ENCODE peak calls at places on chromosomes 4 and X, in ten cellular contexts. K is stomach; V is upper lobe of left lung; L is tibial artery; J is colonic mucosa; S is CD4-positive, alpha-beta memory T cell; D is upper lobe of right lung; C is CD8-positive, alpha-beta memory T cell; H is SJSA1; M is A549. Z is an unnamed sample. For H3K4me1, the result is how much of the 10 kb centered on the place peaks cover.

GRCh38 chrX:9318213-9318612 is 146.6 kb upstream of the TBL1X start:
- DNase-seq in K (no peak), V (no peak), L (no peak), J (no peak), S (peak), D (no peak), C (peak), H (no peak), M (no peak), Z (no peak)

GRCh38 chr4:110249687-110250387 is 51.4 kb upstream of the ELOVL6 start:
- DNase-seq in K (no peak), V (no peak), L (no peak), J (no peak), S (no peak), D (no peak), C (no peak), H (no peak), M (no peak), Z (no peak)

GRCh38 chrX:132858018-132858417 is 100.4 kb downstream of the HS6ST2 start:
- DNase-seq in K (no peak), V (no peak), L (no peak), J (no peak), S (no peak), D (no peak), C (no peak), H (no peak), M (no peak), Z (no peak)

GRCh38 chr4:147864591-147864990 is 132.7 kb downstream of the ARHGAP10 start:
- DNase-seq in K (no peak), V (no peak), L (no peak), J (no peak), S (no peak), D (no peak), C (no peak), H (no peak), M (no peak), Z (no peak)

GRCh38 chrX:70262952-70263567 is 3.1 kb upstream of the P2RY4 start:
- DNase-seq in K (no peak), V (no peak), L (peak), J (peak), S (peak), D (peak), C (no peak), H (peak), M (peak), Z (peak)

GRCh38 chr4:85147481-85148076 is 181.1 kb upstream of the WDFY3 start:
- DNase-seq in K (peak), V (no peak), L (peak), J (peak), S (no peak), D (no peak), C (no peak), H (no peak), M (peak), Z (no peak)

GRCh38 chrX:26262121-26262523 is 46.2 kb downstream of the MAGEB5 start:
- DNase-seq in K (no peak), V (no peak), L (no peak), J (no peak), S (no peak), D (no peak), C (no peak), H (no peak), M (peak), Z (no peak)

GRCh38 chr4:78610546-78611214 is 59.1 kb downstream of the ANXA3 start:
- DNase-seq in K (no peak), V (no peak), L (no peak), J (no peak), S (peak), D (no peak), C (no peak), H (no peak), M (no peak), Z (no peak)

GRCh38 chr4:5893591-5893990 is 705 bp upstream of the CRMP1 start:
- DNase-seq in K (no peak), V (no peak), L (no peak), J (no peak), S (no peak), D (no peak), C (no peak), H (no peak), M (no peak), Z (no peak)

GRCh38 chr4:149493492-149493891 is 322.2 kb downstream of the IQCM start:
- DNase-seq in K (no peak), V (no peak), L (no peak), J (no peak), S (no peak), D (no peak), C (no peak), H (no peak), M (peak), Z (no peak)

GRCh38 chrX:103831342-103831802 is 685 bp downstream of the RAB9B start:
- DNase-seq in K (peak), V (peak), L (no peak), J (no peak), S (peak), D (no peak), C (peak), H (no peak), M (peak), Z (no peak)

GRCh38 chr4:86965019-86965976 is 30.5 kb downstream of the AFF1 start:
- DNase-seq in K (no peak), V (no peak), L (no peak), J (no peak), S (no peak), D (no peak), C (no peak), H (no peak), M (no peak), Z (no peak)

GRCh38 chr4:112379306-112379705 is 82.1 kb downstream of the ALPK1 start:
- DNase-seq in K (no peak), V (peak), L (no peak), J (no peak), S (no peak), D (no peak), C (no peak), H (no peak), M (no peak), Z (peak)

GRCh38 chr4:113316879-113317278 is 267.4 kb downstream of the ANK2 start:
- DNase-seq in K (no peak), V (no peak), L (no peak), J (no peak), S (peak), D (no peak), C (peak), H (no peak), M (no peak), Z (no peak)

GRCh38 chr4:56466910-56467283 is 520 bp upstream of the SRP72 start:
- DNase-seq in K (no peak), V (no peak), L (no peak), J (no peak), S (no peak), D (no peak), C (no peak), H (no peak), M (no peak), Z (no peak)

GRCh38 chrX:76172325-76172887 is 456 bp upstream of the PBDC1 start:
- DNase-seq in K (no peak), V (no peak), L (peak), J (no peak), S (no peak), D (no peak), C (no peak), H (no peak), M (no peak), Z (no peak)

GRCh38 chr4:74439952-74440351 is 5.0 kb upstream of the AREG start:
- DNase-seq in K (no peak), V (no peak), L (no peak), J (no peak), S (no peak), D (no peak), C (no peak), H (no peak), M (no peak), Z (no peak)

GRCh38 chr4:48909697-48910096 is 3.1 kb upstream of the OCIAD2 start:
- DNase-seq in K (peak), V (no peak), L (no peak), J (no peak), S (no peak), D (no peak), C (no peak), H (peak), M (peak), Z (peak)

GRCh38 chr4:56937262-56937661 is 29.6 kb downstream of the REST start:
- DNase-seq in K (no peak), V (no peak), L (no peak), J (no peak), S (no peak), D (no peak), C (no peak), H (peak), M (peak), Z (no peak)

GRCh38 chr4:61332671-61333070 is 132.5 kb downstream of the ADGRL3 start:
- DNase-seq in K (no peak), V (no peak), L (no peak), J (no peak), S (no peak), D (no peak), C (no peak), H (no peak), M (no peak), Z (no peak)

GRCh38 chrX:129559800-129560199 is 19.7 kb downstream of the OCRL start:
- DNase-seq in K (no peak), V (no peak), L (no peak), J (no peak), S (no peak), D (no peak), C (no peak), H (no peak), M (no peak), Z (no peak)

DNA sequence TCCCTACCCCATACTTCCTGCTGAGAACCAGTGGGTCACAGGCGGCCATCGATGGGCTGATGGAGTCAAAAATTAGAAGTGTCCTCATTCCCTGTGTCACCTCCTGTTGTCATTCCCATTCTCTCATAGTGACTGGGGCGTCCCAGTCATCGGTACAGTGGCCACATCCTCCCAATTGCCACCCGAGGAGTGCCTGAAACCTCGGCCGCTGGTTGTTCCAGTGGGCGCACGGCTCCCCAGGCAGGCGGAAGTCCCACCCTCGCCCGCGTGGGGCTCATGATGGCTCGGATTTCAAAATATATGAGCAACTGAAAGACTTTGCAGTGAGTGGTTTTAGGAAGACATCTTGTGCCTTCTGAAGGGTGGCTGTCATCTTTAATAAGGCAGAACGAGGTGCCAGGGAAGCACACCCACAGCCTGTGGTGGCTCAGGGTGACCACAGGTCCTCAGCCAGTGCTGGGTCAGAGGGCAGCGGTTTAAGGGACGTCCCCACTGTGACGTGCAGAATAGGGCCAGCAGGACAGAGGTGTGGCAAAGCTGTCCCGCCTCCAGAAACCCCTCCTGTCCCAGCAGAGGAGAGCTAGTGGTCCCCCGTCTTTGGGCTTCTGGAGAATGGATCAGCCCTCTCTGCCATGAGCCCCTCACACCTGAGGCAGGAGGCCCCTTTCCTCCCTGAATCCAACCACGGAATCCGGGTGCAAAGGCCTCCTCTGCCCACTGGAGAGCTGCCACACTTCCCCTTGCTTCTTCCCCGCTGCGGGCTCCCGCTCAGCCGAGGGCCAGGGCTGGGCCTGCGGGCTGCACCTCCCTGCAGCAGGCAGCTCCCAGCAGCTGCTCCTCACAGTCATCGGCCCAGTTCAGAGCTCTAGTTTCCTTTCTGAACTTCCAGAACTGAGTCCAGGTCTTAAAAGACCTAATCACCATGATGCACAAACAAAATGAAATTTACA is 90.4 kb downstream of the ABLIM2 start:
- DNase-seq in K (no peak), V (no peak), L (no peak), J (no peak), S (no peak), D (no peak), C (no peak), H (no peak), M (no peak), Z (no peak)
- H3K4me1 ChIP-seq in K (under half), V (under half), L (under half), J (under half), S (under half), D (under half), C (under half), H (under half), M (under half), Z (under half)

GRCh38 chrX:24426340-24426913 is 38.7 kb upstream of the PDK3 start:
- DNase-seq in K (no peak), V (no peak), L (no peak), J (no peak), S (peak), D (no peak), C (no peak), H (no peak), M (peak), Z (no peak)

GRCh38 chrX:24425806-24426205 is 39.3 kb upstream of the PDK3 start:
- DNase-seq in K (no peak), V (no peak), L (no peak), J (no peak), S (no peak), D (no peak), C (no peak), H (no peak), M (no peak), Z (no peak)

GRCh38 chrX:24426921-24427746 is 38.0 kb upstream of the PDK3 start:
- DNase-seq in K (no peak), V (no peak), L (no peak), J (peak), S (no peak), D (no peak), C (no peak), H (no peak), M (no peak), Z (no peak)

GRCh38 chrX:24424948-24425347 is 40.1 kb upstream of the PDK3 start:
- DNase-seq in K (no peak), V (no peak), L (peak), J (no peak), S (no peak), D (no peak), C (no peak), H (no peak), M (no peak), Z (peak)

GRCh38 chrX:24423960-24424359 is 41.1 kb upstream of the PDK3 start:
- DNase-seq in K (no peak), V (no peak), L (no peak), J (no peak), S (no peak), D (no peak), C (no peak), H (no peak), M (peak), Z (no peak)
- H3K4me1 ChIP-seq in K (under half), V (under half), L (under half), J (under half), S (under half), D (under half), C (under half), H (under half), M (under half), Z (under half)

DNA sequence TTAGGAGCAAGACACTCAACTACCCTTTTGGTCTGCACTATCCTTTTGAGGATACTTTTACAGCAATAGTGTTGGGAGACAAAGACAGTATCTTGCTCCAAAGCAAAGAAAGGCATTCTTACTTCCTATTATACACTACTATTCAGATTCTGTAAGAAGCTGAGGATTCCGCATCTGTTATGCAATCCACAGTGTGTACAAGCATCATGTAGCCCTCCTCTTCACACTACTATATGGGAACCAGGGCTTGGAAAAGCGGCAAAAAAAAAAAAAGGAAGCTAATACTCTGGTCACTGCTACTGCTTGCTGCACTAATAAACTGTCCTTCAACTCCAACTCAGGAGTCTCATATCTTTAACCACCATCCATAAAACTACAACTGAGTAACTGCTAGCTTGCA is 59.1 kb downstream of the FBXW7 start:
- DNase-seq in K (no peak), V (no peak), L (no peak), J (no peak), S (no peak), D (no peak), C (no peak), H (no peak), M (no peak), Z (no peak)
- H3K4me1 ChIP-seq in K (under half), V (under half), L (under half), J (under half), S (under half), D (under half), C (under half), H (under half), M (under half), Z (under half)

GRCh38 chrX:44889824-44890223 is 16.8 kb downstream of the KDM6A start:
- DNase-seq in K (no peak), V (no peak), L (no peak), J (no peak), S (no peak), D (no peak), C (no peak), H (no peak), M (no peak), Z (no peak)

GRCh38 chrX:44884944-44885343 is 12.0 kb downstream of the KDM6A start:
- DNase-seq in K (no peak), V (no peak), L (no peak), J (no peak), S (no peak), D (no peak), C (no peak), H (no peak), M (no peak), Z (no peak)

GRCh38 chrX:44891642-44892041 is 18.7 kb downstream of the KDM6A start:
- DNase-seq in K (peak), V (no peak), L (no peak), J (no peak), S (no peak), D (no peak), C (no peak), H (no peak), M (no peak), Z (no peak)

GRCh38 chrX:44890247-44890646 is 17.3 kb downstream of the KDM6A start:
- DNase-seq in K (no peak), V (no peak), L (no peak), J (no peak), S (no peak), D (no peak), C (no peak), H (no peak), M (no peak), Z (no peak)
- H3K4me1 ChIP-seq in K (half or more), V (under half), L (under half), J (under half), S (under half), D (under half), C (under half), H (under half), M (under half), Z (under half)

DNA sequence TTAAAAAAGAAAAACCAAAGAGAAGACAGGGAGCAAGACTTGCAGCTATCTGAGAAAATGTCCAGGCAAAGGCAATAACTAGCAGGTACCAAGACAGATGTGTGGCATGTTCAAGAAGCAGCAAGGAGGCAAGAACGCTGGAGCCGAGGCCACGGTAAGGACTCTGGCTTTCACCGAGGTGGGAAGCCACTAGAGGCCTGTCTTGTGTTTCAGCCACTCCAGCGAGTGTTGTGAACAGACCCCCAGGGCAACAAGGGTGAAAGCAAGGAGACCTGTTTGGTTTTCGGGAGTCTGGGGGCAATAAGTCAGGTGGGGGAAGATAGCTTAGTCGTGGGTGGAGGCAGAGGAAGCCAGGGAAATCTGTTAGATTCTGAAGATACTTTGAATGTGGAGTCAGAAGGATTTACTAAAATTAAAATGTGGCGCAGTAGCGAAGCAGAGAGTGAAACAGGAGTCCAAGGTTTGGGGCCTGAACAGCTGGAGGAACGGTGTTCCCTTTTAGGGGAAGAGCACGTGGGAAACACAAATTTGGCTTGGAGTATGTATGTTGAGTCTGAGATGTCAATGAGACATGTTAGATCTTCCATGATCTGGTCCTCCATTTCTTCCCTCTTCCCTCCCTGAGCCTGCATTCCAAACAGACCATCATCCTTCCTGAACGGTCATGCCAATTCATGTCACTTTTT is 3.1 kb downstream of the WDR1 start:
- DNase-seq in K (no peak), V (no peak), L (no peak), J (no peak), S (no peak), D (no peak), C (no peak), H (no peak), M (no peak), Z (no peak)
- H3K4me1 ChIP-seq in K (half or more), V (half or more), L (under half), J (under half), S (half or more), D (half or more), C (half or more), H (under half), M (under half), Z (under half)

GRCh38 chrX:13001961-13002671 is 27.2 kb downstream of the TMSB4X start:
- DNase-seq in K (no peak), V (no peak), L (no peak), J (no peak), S (no peak), D (no peak), C (peak), H (no peak), M (no peak), Z (no peak)

GRCh38 chrX:13001097-13001496 is 26.2 kb downstream of the TMSB4X start:
- DNase-seq in K (no peak), V (no peak), L (no peak), J (no peak), S (no peak), D (no peak), C (no peak), H (no peak), M (no peak), Z (no peak)

GRCh38 chrX:12997898-12998687 is 23.2 kb downstream of the TMSB4X start:
- DNase-seq in K (peak), V (no peak), L (no peak), J (no peak), S (no peak), D (no peak), C (no peak), H (no peak), M (no peak), Z (no peak)

GRCh38 chrX:12999422-12999821 is 24.5 kb downstream of the TMSB4X start:
- DNase-seq in K (no peak), V (no peak), L (no peak), J (no peak), S (peak), D (no peak), C (peak), H (no peak), M (no peak), Z (no peak)

DNA sequence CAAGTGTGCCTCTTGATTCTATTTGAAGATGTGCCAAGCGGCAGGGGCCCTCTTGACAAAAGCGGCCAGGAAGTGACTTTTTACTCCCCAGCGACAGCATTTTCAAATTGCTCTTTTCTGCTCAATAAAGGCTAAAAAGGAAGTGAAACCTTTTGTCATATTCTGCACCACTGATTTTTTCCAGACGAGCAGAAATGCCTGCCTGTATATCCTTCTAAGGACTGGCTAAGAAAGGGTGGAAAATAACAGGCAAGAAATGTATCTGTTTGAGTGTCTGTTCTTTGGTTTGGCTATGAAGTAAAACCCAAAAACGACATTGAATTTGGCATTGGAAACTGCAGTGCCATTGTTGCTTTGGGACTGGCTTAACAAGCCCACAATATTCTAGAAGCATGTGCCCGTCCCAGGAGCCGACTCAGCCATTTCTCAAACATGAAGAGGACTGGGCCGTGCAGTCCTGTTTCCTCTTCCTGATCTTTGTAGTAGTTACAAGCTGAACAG is 25.5 kb downstream of the TMSB4X start:
- DNase-seq in K (no peak), V (no peak), L (peak), J (no peak), S (peak), D (no peak), C (peak), H (no peak), M (no peak), Z (no peak)
- H3K4me1 ChIP-seq in K (under half), V (under half), L (under half), J (under half), S (half or more), D (under half), C (half or more), H (under half), M (half or more), Z (under half)

Z was measured in aorta.